ENCODE peak calls at places on chromosomes 2 and 18, in four cellular contexts. V is HCT116, M is HepG2, W is K562. J is an unnamed sample.

GRCh38 chr2:164061129-164061746 is 325.4 kb upstream of the FIGN start:
- DNase-seq in V (peak), M (peak), W (peak), J (peak)

GRCh38 chr18:73778052-73778395 is 369.6 kb downstream of the FBXO15 start:
- DNase-seq in V (no peak), M (no peak), W (no peak), J (no peak)

GRCh38 chr2:10141736-10142639 is 19.4 kb downstream of the RRM2 start:
- DNase-seq in V (no peak), M (no peak), W (no peak), J (no peak)

GRCh38 chr18:57961411-57961810 is 82.6 kb upstream of the NEDD4L start:
- DNase-seq in V (no peak), M (no peak), W (no peak), J (no peak)

GRCh38 chr2:134999536-134999935 is 47.7 kb downstream of the MAP3K19 start:
- DNase-seq in V (no peak), M (no peak), W (no peak), J (no peak)

GRCh38 chr2:199739413-199740110 is 111.4 kb downstream of the FTCDNL1 start:
- DNase-seq in V (peak), M (peak), W (peak), J (peak)

GRCh38 chr2:112182581-112183034 is 44.4 kb downstream of the FBLN7 start:
- DNase-seq in V (no peak), M (no peak), W (no peak), J (no peak)

GRCh38 chr2:72092099-72092498 is 55.6 kb downstream of the CYP26B1 start:
- DNase-seq in V (no peak), M (no peak), W (no peak), J (no peak)

GRCh38 chr2:71751590-71751989 is 298.2 kb downstream of the DYSF start:
- DNase-seq in V (no peak), M (no peak), W (no peak), J (no peak)

GRCh38 chr2:176643711-176644110 is 374.5 kb downstream of the MTX2 start:
- DNase-seq in V (no peak), M (peak), W (no peak), J (no peak)

GRCh38 chr2:163347982-163348842 is 387.6 kb downstream of the FIGN start:
- DNase-seq in V (peak), M (no peak), W (no peak), J (peak)

GRCh38 chr2:128868686-128869551 is 550.3 kb upstream of the HS6ST1 start:
- DNase-seq in V (no peak), M (no peak), W (no peak), J (no peak)

GRCh38 chr18:63262369-63263335 is 56.9 kb downstream of the BCL2 start:
- DNase-seq in V (no peak), M (no peak), W (no peak), J (no peak)

GRCh38 chr18:10085405-10085804 is 171.6 kb downstream of the VAPA start:
- DNase-seq in V (no peak), M (no peak), W (no peak), J (no peak)

GRCh38 chr18:10131783-10132381 is 218.1 kb downstream of the VAPA start:
- DNase-seq in V (no peak), M (no peak), W (no peak), J (no peak)

DNA sequence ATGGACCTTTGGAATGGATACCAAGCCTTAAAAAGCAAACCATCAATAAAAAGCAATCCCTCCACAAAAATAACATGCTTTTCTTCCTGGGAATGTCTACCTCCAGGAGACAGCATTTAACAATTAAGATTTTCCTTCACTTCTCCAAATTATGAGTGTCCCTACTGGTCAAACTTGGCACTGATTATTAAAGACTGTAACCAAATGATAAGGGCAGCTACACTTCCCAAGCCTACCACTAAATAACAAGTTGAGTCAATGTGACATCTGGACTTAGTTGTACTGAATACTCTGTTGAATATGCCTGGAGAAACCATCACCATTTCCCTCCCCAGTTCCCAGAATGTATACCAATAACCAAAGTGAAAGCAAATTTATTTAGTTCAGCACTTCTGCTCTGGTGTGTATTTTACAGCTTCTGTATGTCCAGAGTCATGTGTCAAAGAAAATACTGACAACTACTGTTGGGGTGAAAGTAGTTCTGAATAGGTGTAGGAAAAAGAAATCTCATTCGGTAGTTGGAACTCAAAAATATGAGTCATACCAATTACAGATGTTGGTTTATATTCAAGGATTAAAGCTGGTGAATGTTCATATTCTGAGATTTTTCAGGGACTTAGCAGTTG is 1291.7 kb upstream of the GYPC start:
- DNase-seq in V (no peak), M (no peak), W (no peak), J (no peak)
- TF ChIP-seq CTCF in V (no peak), M (no peak), W (no peak), J (no peak)

DNA sequence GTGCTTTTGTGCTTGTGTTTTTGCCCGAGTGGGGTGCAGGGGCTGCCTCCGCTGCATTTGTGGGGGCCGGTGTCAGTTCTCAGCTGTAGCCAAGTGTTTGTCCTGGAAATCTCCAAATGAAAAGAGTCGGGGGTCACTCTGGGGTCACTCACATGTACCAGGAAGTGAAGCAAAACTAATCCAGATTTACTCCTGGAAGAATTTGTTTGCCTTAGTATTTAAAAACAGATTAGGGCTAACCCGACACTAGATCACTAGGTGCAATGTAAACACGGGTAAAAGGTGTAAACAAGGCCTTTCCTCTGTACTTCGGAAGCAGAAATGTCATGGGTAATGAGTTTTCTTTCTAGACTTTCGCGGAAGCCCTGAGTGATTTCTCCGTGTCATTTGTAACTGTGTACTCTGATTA is 50.3 kb downstream of the GBX2 start:
- DNase-seq in V (no peak), M (peak), W (no peak), J (no peak)
- H3K4me3 ChIP-seq in V (no peak), M (no peak), W (no peak), J (no peak)

DNA sequence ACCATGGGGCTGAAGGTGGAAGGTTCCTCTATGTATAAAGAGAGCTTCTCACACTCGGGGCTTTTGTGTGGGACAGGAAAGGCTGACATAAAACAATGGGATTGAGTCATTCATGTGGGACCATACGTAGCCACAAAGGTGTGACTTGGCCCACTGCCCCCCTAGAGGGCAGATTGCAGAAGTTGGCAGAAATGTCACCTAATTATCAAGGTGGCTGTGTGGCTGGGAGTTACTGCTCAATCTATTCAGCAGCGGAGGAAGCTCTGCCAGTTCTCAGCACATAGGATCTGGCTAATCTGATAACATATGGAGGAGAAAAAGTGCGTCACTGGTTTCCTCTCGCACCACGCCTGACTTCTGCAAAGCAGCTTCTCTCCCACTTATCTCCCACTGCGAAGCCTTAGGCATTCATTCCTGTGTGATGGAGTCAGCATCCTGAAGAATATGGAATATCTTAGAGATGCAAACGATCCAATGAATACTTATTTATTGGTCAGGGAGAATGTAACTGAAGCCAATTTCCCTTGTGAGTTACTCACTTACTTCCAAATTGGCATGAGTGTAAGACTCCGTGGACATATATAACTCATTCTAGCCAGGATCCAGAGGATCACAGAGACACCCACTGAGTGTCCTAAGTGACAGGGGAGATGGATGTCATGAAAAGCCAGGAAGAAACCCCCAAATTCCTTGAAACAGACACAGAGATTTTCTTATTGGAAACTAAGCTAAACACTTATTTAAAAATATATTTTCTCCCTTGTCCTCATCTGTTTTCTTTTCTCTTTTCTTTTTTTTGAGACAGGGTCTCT is 344.8 kb downstream of the TGIF1 start:
- DNase-seq in V (no peak), M (no peak), W (peak), J (no peak)
- TF ChIP-seq REST in V (no peak), M (no peak), W (no peak), J (no peak)

GRCh38 chr2:208269091-208269490 is 3.0 kb downstream of the PIKFYVE start:
- DNase-seq in V (no peak), M (peak), W (peak), J (no peak)
- TF ChIP-seq CTCF in V (no peak), M (peak), W (peak), J (no peak)

GRCh38 chr2:96103906-96104861 is 12.2 kb downstream of the ADRA2B start:
- DNase-seq in V (no peak), M (no peak), W (no peak), J (peak)

GRCh38 chr2:96105994-96106393 is 10.4 kb downstream of the ADRA2B start:
- DNase-seq in V (no peak), M (no peak), W (no peak), J (no peak)

GRCh38 chr2:96106991-96107882 is 9.1 kb downstream of the ADRA2B start:
- DNase-seq in V (no peak), M (no peak), W (no peak), J (no peak)

GRCh38 chr2:96103388-96103705 is 13.0 kb downstream of the ADRA2B start:
- DNase-seq in V (no peak), M (no peak), W (no peak), J (no peak)

GRCh38 chr2:96105152-96105915 is 11.0 kb downstream of the ADRA2B start:
- DNase-seq in V (no peak), M (no peak), W (no peak), J (no peak)
- H3K4me3 ChIP-seq in V (no peak), M (no peak), W (no peak), J (no peak)

DNA sequence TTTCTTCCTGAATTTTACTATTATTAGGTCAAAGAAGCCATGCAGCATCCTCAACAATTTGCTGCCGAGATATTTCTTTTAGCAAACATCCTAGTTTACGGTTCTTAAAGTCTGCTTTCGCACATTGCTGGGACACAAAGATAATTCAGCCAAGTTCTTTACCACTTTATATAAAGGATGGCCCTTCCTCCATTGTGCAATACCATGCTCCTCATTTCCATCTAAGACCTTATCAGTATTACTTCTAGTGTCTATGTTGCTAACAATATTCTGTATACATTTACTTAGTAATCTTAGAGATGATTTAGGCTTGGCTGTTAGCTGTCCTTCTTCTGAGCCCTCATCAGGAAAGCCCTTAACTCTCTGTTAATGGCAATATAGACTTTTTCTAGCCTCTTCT is 8.0 kb upstream of the REG1A start:
- DNase-seq in V (no peak), M (no peak), W (no peak), J (no peak)
- TF ChIP-seq REST in V (no peak), M (no peak), W (no peak), J (no peak)

DNA sequence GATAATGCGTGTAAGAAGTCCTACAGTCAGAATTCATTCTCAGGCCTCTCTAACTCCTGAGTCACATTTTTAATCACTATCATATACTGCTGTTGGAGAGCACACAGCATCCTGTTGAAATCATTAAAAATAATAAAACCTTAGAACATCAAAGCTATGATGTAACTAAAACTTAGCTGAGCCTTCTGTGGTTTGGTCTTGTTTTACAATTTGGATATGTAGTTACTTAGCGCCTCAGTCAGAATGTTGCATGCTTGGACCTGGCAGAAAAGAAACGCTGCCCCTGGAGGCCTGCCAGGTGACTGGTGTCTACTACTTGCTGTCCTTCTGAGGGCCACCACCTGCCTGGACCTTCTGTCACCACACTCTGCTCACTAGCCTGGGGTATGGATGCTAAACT is 261.1 kb upstream of the RASGRP3 start:
- DNase-seq in V (no peak), M (no peak), W (no peak), J (no peak)
- TF ChIP-seq CTCF in V (no peak), M (no peak), W (no peak), J (no peak)

GRCh38 chr2:33033524-33034150 is 86.9 kb downstream of the LTBP1 start:
- DNase-seq in V (peak), M (no peak), W (no peak), J (no peak)
- H3K4me3 ChIP-seq in V (no peak), M (no peak), W (no peak), J (no peak)

GRCh38 chr2:21330786-21331391 is 207.1 kb downstream of the TDRD15 start:
- DNase-seq in V (no peak), M (no peak), W (no peak), J (no peak)
- TF ChIP-seq REST in V (no peak), M (no peak), W (no peak), J (no peak)

DNA sequence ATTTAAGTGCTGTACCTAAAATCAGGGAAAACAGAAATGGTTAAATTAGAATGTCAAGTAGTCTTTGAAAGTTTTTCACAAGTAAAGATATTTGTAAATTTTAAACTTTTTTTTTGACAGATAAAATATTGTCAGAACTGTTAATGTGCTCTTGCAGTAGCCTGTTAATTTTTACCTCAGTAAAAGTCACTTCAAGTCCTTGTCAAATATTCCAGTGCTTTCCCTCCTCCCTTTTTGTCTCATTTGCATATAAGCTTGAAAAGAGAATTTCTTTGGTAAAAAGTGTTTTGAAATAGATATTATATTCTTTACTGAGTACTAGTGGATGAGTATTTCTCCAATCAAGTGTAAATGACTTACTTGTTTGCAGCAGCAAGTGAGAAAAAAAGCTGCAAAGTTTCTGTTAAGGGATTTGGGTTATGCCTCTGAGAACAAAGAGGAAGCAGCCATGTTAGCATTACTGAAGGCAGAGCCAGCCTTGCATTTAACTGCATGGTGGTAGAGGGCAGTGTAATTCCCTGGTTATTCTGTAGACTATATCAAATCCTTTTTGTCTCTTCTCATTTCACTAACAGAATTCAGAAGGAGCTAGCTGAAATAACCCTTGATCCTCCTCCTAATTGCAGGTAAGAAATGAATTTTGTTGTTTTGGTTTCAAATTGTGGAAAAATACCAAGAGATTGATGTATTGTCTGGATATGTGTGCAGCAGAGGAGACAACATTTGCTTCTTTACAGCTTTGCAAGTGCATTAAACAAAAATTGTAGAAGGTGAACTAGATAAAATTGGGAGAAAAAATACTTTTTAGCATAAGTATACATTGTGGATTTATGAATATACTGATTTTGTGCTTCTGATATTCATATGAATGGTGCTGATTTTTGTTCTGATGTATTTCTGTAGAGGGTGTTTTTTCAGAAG is 3.3 kb downstream of the UBE2E3 start:
- DNase-seq in V (peak), M (peak), W (peak), J (peak)
- TF ChIP-seq CTCF in V (peak), M (peak), W (peak), J (peak)

J was measured in HL-60.